ENCODE peak calls at places on chromosomes 3 and 15, in four cellular contexts. P is GM23248, U is right atrium auricular region, A is brain microvascular endothelial cell. H is an unnamed sample.

GRCh38 chr15:61794276-61794675 is 266.0 kb downstream of the VPS13C start:
- DNase-seq in A (peak), P (peak), U (no peak), H (no peak)

GRCh38 chr3:22089284-22089683 is 338.3 kb upstream of the ZNF385D start:
- DNase-seq in P (peak), A (peak), U (no peak), H (no peak)

GRCh38 chr3:195558602-195559001 is 15.5 kb upstream of the PPP1R2 start:
- DNase-seq in U (no peak), A (peak), P (peak), H (peak)

GRCh38 chr3:64685331-64685799 is 2.4 kb downstream of the ADAMTS9 start:
- DNase-seq in P (peak), A (no peak), U (no peak), H (peak)

GRCh38 chr3:122101646-122102045 is 46.5 kb downstream of the CD86 start:
- DNase-seq in A (peak), U (no peak), P (peak), H (peak)

GRCh38 chr3:48798998-48799397 is 48.7 kb downstream of the PRKAR2A start:
- DNase-seq in A (no peak), U (no peak), P (no peak), H (no peak)

GRCh38 chr3:127050733-127051132 is 67.8 kb downstream of the PLXNA1 start:
- DNase-seq in U (no peak), P (no peak), A (no peak), H (no peak)

GRCh38 chr15:48592221-48592731 is 53.2 kb downstream of the FBN1 start:
- DNase-seq in U (no peak), A (peak), P (peak), H (peak)

GRCh38 chr3:59540696-59541095 is 490.9 kb upstream of the CFAP20DC start:
- DNase-seq in A (no peak), U (no peak), P (no peak), H (no peak)

GRCh38 chr15:39468828-39469227 is 112.1 kb upstream of the THBS1 start:
- DNase-seq in A (no peak), U (no peak), P (no peak), H (peak)

GRCh38 chr3:12875857-12876451 is 34.6 kb upstream of the RPL32 start:
- DNase-seq in U (no peak), P (peak), A (peak), H (no peak)

GRCh38 chr3:114846252-114846651 is 300.8 kb downstream of the ZBTB20 start:
- DNase-seq in P (peak), U (no peak), A (no peak), H (no peak)

GRCh38 chr3:49602877-49603411 is 48.7 kb downstream of the BSN start:
- DNase-seq in A (no peak), P (no peak), U (no peak), H (no peak)

GRCh38 chr15:38610748-38611147 is 46.1 kb upstream of the RASGRP1 start:
- DNase-seq in A (no peak), P (no peak), U (no peak), H (no peak)

GRCh38 chr15:73318463-73319351 is 50.1 kb downstream of the HCN4 start:
- DNase-seq in A (no peak), P (peak), U (no peak), H (no peak)

GRCh38 chr15:96337991-96338771 is 7.7 kb downstream of the NR2F2 start:
- DNase-seq in P (no peak), A (no peak), U (no peak), H (no peak)

GRCh38 chr15:39312984-39313383 is 267.9 kb upstream of the THBS1 start:
- DNase-seq in U (no peak), A (no peak), P (peak), H (no peak)

GRCh38 chr3:164450276-164450905 is 627.9 kb downstream of the SI start:
- DNase-seq in A (peak), U (no peak), P (peak), H (peak)
- H3K4me3 ChIP-seq in A (no peak), U (no peak), P (peak), H (no peak)

GRCh38 chr3:174156200-174156599 is 702.9 kb upstream of the NAALADL2 start:
- DNase-seq in U (no peak), P (no peak), A (peak), H (no peak)
- H3K4me3 ChIP-seq in U (no peak), P (no peak), A (peak), H (no peak)

DNA sequence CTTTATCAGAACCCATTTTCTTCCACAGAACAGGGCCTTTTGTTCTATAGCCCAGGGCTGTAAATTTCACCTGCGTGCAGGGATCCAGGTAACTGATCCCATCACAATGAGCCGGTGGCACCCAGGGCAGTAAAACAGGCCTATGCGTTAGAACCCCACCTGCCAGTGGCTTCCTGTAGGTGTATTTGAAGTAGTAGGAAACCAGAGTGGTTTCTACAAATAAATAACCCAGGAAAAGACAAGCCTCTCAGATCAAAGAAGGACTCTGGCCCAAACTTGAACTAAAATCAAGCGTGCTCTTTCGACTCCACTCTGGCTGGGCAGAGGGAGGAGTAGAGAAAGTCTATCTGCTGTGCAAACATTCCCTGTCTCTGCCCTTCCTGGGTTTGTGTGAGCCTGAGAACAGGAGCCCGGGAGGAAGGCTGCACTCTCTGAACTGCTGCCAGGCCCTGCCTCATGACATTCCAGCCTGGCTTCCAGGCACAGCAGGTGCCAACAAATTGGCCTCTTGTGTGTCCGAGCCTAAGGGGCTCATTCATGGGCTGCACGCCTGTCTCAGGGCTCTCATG is 77.7 kb downstream of the CEMIP start:
- DNase-seq in P (peak), A (no peak), U (no peak), H (peak)
- H3K4me3 ChIP-seq in P (no peak), A (no peak), U (no peak), H (no peak)

GRCh38 chr3:156678216-156678615 is 3.8 kb downstream of the TIPARP start:
- DNase-seq in P (no peak), A (no peak), U (no peak), H (no peak)

GRCh38 chr3:156675744-156676466 is 1.5 kb downstream of the TIPARP start:
- DNase-seq in U (peak), A (peak), P (peak), H (peak)

GRCh38 chr3:156676467-156677119 is 2.2 kb downstream of the TIPARP start:
- DNase-seq in U (no peak), P (peak), A (no peak), H (peak)

GRCh38 chr3:156677536-156677935 is 3.1 kb downstream of the TIPARP start:
- DNase-seq in P (peak), A (no peak), U (no peak), H (no peak)

GRCh38 chr3:156677120-156677479 is 2.7 kb downstream of the TIPARP start:
- DNase-seq in U (no peak), A (no peak), P (peak), H (no peak)
- H3K4me3 ChIP-seq in U (no peak), A (peak), P (peak), H (peak)

DNA sequence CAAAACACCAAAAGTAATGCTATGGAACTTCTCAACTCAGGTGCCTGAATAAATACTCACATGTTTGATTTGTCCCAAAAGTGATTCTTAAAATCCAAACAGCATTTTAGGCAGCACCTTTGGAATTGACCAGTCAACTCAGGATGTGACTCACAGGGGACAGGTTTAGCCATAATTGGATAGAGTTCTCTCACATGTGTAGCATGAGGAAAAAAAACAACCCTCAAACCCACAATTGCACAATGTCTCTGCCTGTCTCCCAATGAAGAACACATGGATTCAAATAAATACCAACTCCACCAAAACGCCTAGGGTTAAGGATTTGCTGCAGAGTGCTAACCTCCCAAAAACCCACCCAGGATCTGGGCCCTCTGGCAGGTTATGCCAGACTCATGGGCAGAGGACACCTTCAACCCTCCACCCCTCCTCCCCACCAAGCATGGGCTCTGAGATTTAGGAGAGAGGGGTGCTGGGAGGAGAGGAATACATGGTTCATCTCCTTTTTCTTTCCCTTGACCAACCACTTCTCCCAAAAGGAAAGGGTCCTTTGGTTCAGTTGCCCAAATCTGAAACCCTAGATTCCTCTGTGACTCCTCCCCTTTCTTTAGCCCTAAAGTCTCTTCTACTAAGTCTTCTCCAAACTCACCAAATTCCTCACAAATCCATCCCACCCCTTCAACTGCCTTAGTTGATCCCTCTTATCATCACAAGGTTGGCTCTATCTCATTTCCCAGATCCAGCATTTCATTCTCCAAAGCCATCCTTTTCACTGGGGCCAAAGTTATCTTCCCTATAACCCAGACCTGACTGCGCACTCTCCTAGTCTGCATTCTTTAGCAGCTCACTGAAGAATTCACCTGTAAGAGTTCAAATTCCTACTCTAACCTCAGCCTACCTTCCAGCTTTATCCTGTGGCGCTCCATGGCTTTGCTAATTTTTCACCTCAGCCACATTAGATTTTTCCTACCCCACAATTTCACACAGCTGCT is 7.7 kb downstream of the RYK start:
- DNase-seq in P (peak), A (peak), U (no peak), H (peak)
- H3K4me3 ChIP-seq in P (peak), A (no peak), U (no peak), H (no peak)

DNA sequence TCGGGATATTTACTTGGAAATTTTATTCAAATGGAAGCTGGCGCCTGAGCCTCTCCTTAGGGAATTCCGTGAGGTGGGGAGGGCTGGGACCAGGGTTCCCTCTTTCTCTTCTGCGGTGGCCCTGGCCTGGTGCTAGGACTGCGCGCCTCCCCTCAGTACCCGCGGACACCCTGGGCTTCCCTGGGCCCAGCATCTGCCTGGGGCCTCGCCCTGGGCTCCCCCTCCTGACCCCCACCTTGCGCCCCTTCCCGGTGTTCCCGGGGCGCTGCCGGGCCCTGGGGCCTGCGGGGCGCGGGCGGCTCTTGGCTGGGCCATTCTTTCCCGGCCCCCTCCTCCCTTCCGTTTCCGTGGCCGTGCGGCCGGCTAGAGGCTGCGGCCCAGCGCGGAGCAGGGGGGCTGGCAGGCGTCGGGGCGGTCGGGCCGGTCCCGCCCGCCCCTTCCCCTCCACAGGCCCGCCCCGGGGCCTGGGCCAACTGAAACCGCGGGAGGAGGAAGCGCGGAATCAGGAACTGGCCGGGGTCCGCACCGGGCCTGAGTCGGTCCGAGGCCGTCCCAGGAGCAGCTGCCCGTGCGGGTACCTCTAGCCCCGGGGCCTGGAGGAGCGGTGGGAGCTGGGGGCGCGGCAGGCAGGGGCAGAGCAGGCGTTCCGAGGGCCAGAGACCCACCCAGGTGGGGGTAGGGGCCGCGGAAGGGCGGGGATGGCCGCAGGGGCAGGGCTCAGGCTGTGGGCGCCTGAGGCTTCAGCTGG is at the start of gene FES:
- DNase-seq in P (peak), A (no peak), U (no peak), H (peak)
- H3K4me3 ChIP-seq in P (peak), A (peak), U (peak), H (peak)

GRCh38 chr15:83380026-83380425 is 67.1 kb upstream of the SH3GL3 start:
- DNase-seq in U (no peak), P (peak), A (no peak), H (peak)

GRCh38 chr15:83379574-83379973 is 67.6 kb upstream of the SH3GL3 start:
- DNase-seq in P (peak), U (no peak), A (no peak), H (peak)

GRCh38 chr15:83380682-83381081 is 66.5 kb upstream of the SH3GL3 start:
- DNase-seq in P (peak), U (no peak), A (peak), H (peak)

DNA sequence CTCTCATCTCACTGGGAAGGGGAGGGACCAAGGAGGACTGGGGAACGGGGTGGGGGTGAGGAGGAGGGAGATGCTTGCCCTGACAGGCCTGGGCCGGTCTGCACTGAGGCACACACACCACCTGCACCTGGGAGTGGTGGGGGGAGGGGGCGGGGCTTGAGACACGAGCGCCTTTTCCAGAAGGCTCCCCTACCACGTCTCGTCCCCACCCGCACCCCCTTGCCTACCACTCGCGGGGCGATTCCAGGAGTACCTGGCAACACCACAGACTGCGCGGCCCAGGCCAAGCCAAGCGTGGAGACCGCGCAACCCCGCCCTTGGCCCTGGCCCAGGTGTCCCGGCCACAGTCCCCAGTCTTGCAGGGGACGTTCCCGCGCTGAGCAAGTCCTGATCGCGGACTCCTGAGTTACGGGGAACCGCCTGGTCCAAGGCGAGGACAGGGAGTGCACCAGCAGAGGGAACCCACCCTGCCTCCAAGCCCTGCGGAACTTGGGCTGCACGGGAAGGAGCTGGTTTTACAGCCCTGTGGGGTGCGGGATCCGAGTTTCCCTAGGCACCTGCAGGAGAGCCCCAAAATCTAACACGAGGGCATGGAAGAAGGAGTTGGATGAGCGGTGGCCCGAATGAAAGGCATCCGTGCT is 68.1 kb upstream of the SH3GL3 start:
- DNase-seq in A (no peak), U (no peak), P (no peak), H (no peak)
- H3K4me3 ChIP-seq in A (no peak), U (no peak), P (peak), H (peak)

H was measured in AG10803.